ENCODE peak calls at places on chromosomes 4 and X, in four cellular contexts. Y is CD8-positive, alpha-beta T cell; K is heart right ventricle; P is GM12878. I is an unnamed sample.

GRCh38 chr4:1725521-1725920 is 4.2 kb downstream of the TACC3 start:
- DNase-seq in Y (no peak), K (no peak), P (no peak), I (no peak)

GRCh38 chr4:52709155-52709554 is 42.1 kb downstream of the ERVMER34-1 start:
- DNase-seq in Y (no peak), K (no peak), P (no peak), I (no peak)

GRCh38 chrX:136159615-136160025 is 12.3 kb downstream of the FHL1 start:
- DNase-seq in Y (no peak), K (no peak), P (no peak), I (no peak)

GRCh38 chr4:111812760-111813159 is 332.5 kb upstream of the FAM241A start:
- DNase-seq in Y (no peak), K (no peak), P (no peak), I (no peak)

GRCh38 chr4:17511041-17511949 is 595 bp downstream of the QDPR start:
- DNase-seq in Y (peak; percentile 29), K (peak; percentile 44), P (no peak), I (no peak)

GRCh38 chrX:1545776-1546408 is 8.9 kb upstream of the P2RY8 start:
- DNase-seq in Y (no peak), K (no peak), P (no peak), I (no peak)

GRCh38 chr4:56253631-56254241 is 133.6 kb downstream of the AASDH start:
- DNase-seq in Y (no peak), K (no peak), P (no peak), I (peak; percentile 24)

GRCh38 chr4:138401330-138401729 is 159.2 kb upstream of the SLC7A11 start:
- DNase-seq in Y (no peak), K (peak; percentile 33), P (no peak), I (no peak)

GRCh38 chr4:41930139-41930831 is 4.9 kb upstream of the TMEM33 start:
- DNase-seq in Y (no peak), K (no peak), P (no peak), I (no peak)

GRCh38 chrX:71224969-71225368 is 1.9 kb downstream of the GJB1 start:
- DNase-seq in Y (no peak), K (no peak), P (no peak), I (no peak)

GRCh38 chr4:7645956-7646355 is 211.2 kb upstream of the PSAPL1 start:
- DNase-seq in Y (no peak), K (no peak), P (no peak), I (no peak)

GRCh38 chr4:180060159-180060889 is 2182.9 kb upstream of the TENM3 start:
- DNase-seq in Y (no peak), K (no peak), P (no peak), I (no peak)

GRCh38 chr4:83054928-83055327 is 19.9 kb downstream of the COPS4 start:
- DNase-seq in Y (no peak), K (no peak), P (no peak), I (no peak)

GRCh38 chr4:114272226-114272625 is 292.8 kb upstream of the ARSJ start:
- DNase-seq in Y (no peak), K (no peak), P (no peak), I (no peak)

GRCh38 chr4:163901305-163901704 is 406.8 kb downstream of the TMA16 start:
- DNase-seq in Y (no peak), K (no peak), P (no peak), I (no peak)

GRCh38 chr4:7971881-7972500 is 32.3 kb upstream of the AFAP1 start:
- DNase-seq in Y (no peak), K (no peak), P (no peak), I (no peak)

GRCh38 chr4:117777721-117778120 is 256.6 kb upstream of the NDST3 start:
- DNase-seq in Y (no peak), K (no peak), P (no peak), I (no peak)

GRCh38 chr4:1960170-1960825 is 48.5 kb downstream of the NELFA start:
- DNase-seq in Y (no peak), K (no peak), P (no peak), I (no peak)

GRCh38 chrX:153448556-153449280 is 2.9 kb upstream of the TREX2 start:
- DNase-seq in Y (no peak), K (no peak), P (no peak), I (no peak)

GRCh38 chrX:129823523-129823922 is 20.2 kb downstream of the ZDHHC9 start:
- DNase-seq in Y (no peak), K (no peak), P (no peak), I (no peak)
- TF ChIP-seq CTCF in Y (no peak), K (no peak), P (no peak), I (no peak)

GRCh38 chr4:133145758-133146157 is 3.3 kb upstream of the PCDH10 start:
- DNase-seq in Y (no peak), K (no peak), P (no peak), I (no peak)

GRCh38 chr4:133147365-133147821 is 1.7 kb upstream of the PCDH10 start:
- DNase-seq in Y (no peak), K (no peak), P (no peak), I (no peak)

GRCh38 chr4:133147922-133148689 is 988 bp upstream of the PCDH10 start:
- DNase-seq in Y (no peak), K (no peak), P (no peak), I (no peak)

GRCh38 chr4:133146192-133146573 is 2.9 kb upstream of the PCDH10 start:
- DNase-seq in Y (no peak), K (no peak), P (no peak), I (no peak)

DNA sequence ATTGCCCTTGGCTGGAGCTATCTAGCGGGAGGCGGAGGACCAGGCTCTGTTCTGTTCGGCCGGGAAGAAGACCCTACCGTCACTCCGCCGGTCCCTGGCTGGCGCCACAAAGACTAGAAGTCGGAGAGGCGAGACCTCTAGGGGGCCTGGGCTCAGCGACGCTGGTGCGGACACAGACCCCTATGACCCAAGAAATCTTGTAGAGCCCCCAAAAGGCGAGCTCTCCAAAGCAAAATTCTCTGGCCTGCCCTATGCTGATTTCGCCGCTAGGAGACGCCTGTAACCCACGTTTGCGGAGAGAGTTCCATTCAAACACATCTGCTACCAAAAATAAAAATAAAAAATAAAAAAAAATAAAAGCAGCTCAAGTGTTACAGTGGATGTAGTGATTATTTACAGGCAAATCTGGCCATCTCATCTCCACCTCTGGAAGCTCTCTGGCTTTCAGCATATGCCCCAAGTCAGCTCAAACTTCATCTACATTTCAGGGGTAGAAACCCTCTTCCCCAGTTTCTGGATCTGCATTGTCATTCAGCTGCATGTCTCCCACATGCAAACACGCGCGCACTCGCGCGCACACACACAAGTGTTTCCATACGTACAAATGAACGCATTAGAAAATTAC is 2.4 kb upstream of the PCDH10 start:
- DNase-seq in Y (no peak), K (no peak), P (no peak), I (no peak)
- H3K27me3 ChIP-seq in Y (no peaks in the 10 kb centered on the region), K (peaks cover 52% of the 10 kb centered on the region), P (peaks cover 9% of the 10 kb centered on the region), I (peaks cover 3% of the 10 kb centered on the region)

GRCh38 chr4:123825596-123826291 is 429.1 kb downstream of the SPRY1 start:
- DNase-seq in Y (no peak), K (no peak), P (no peak), I (no peak)

GRCh38 chr4:123823244-123823643 is 426.6 kb downstream of the SPRY1 start:
- DNase-seq in Y (no peak), K (no peak), P (no peak), I (no peak)

GRCh38 chr4:123827511-123827910 is 430.9 kb downstream of the SPRY1 start:
- DNase-seq in Y (no peak), K (no peak), P (no peak), I (no peak)

GRCh38 chr4:123824524-123824923 is 427.9 kb downstream of the SPRY1 start:
- DNase-seq in Y (no peak), K (no peak), P (no peak), I (no peak)

GRCh38 chr4:123826896-123827295 is 430.3 kb downstream of the SPRY1 start:
- DNase-seq in Y (no peak), K (peak; percentile 72), P (no peak), I (no peak)
- H3K4me1 ChIP-seq in Y (no peaks in the 10 kb centered on the region), K (peaks cover 22% of the 10 kb centered on the region), P (no peaks in the 10 kb centered on the region), I (peaks cover 33% of the 10 kb centered on the region)

GRCh38 chrX:54992911-54993622 is 921 bp downstream of the PFKFB1 start:
- DNase-seq in Y (no peak), K (no peak), P (no peak), I (no peak)
- TF ChIP-seq CTCF in Y (no peak), K (no peak), P (no peak), I (no peak)

GRCh38 chr4:4851906-4852305 is 7.6 kb upstream of the MSX1 start:
- DNase-seq in Y (no peak), K (no peak), P (no peak), I (no peak)
- H3K27me3 ChIP-seq in Y (peaks cover 17% of the 10 kb centered on the region), K (peaks cover 91% of the 10 kb centered on the region), P (peaks cover 7% of the 10 kb centered on the region), I (peaks cover 5% of the 10 kb centered on the region)

DNA sequence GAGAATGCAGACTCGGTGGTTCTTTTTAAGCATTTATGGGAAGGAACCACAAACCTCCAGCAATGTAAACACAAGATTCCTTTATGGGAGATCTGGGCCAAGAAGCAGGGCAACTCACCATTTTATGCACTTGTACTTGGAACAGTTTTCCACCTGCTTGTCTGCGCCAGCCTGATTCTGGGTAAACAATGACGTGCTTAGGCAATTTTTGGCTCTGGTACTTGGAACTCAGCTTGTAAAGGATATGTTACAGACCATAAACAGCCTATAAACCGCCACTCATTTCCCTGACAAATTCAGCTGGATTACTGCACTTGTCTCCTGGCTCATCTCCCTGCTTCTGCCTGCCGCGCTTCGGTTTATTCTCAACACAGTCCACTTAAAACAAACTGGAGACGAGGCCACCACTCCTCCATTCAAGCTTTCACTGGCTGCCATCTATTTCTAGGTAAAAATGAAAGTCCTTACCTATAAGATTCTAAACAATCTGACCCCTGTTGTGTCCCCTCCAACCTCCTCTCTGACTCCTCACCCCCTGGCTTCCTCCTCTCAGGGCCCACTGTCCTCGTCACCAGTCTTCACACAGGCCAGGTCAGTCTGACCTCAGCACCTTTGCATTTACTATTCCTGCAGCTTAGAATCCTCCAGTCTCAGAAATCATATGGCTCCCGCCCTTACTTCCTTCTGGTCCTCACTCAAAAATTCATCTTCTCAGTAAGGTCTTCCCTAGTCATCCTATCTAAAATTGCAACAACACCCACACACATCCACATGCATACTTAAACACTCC is 205.9 kb upstream of the GALNT7 start:
- DNase-seq in Y (no peak), K (no peak), P (no peak), I (no peak)
- H3K4me1 ChIP-seq in Y (no peaks in the 10 kb centered on the region), K (no peaks in the 10 kb centered on the region), P (no peaks in the 10 kb centered on the region), I (peaks cover 38% of the 10 kb centered on the region)

GRCh38 chrX:3639236-3639635 is 74.2 kb downstream of the PRKX start:
- DNase-seq in Y (no peak), K (no peak), P (no peak), I (no peak)
- TF ChIP-seq CTCF in Y (no peak), K (no peak), P (no peak), I (no peak)